ENCODE peak calls at places on chromosomes 12 and 14, in five cellular contexts. J is activated CD4-positive, alpha-beta T cell treated with anti-CD3 and anti-CD28 coated beads, Interleukin-2, amount 50 U/mL, for 24 hours; L is AG08396; F is NCI-H2081; Z is A549. G is an unnamed sample.

GRCh38 chr12:1507308-1507707 is 87.1 kb downstream of the FBXL14 start:
- DNase-seq in J (no peak), F (no peak), Z (no peak), L (no peak), G (no peak)

GRCh38 chr12:110578522-110579238 is 4.4 kb downstream of the PPTC7 start:
- DNase-seq in J (no peak), F (no peak), L (no peak), Z (no peak), G (no peak)

GRCh38 chr14:64891839-64892375 is 12.2 kb upstream of the SPTB start:
- DNase-seq in F (peak; percentile 47), L (peak; percentile 36), J (no peak), Z (peak; percentile 80), G (no peak)

GRCh38 chr12:42819801-42820200 is 230.3 kb upstream of the PRICKLE1 start:
- DNase-seq in F (no peak), Z (no peak), J (no peak), L (no peak), G (no peak)

GRCh38 chr12:4909397-4909733 is 340 bp upstream of the KCNA1 start:
- DNase-seq in L (no peak), Z (no peak), F (no peak), J (no peak), G (no peak)

GRCh38 chr12:20646239-20646827 is 48.8 kb upstream of the SLCO1C1 start:
- DNase-seq in F (peak; percentile 19), Z (peak; percentile 70), L (peak; percentile 37), J (no peak), G (no peak)

GRCh38 chr12:31967569-31967968 is 8.4 kb downstream of the RESF1 start:
- DNase-seq in F (no peak), L (no peak), Z (no peak), J (no peak), G (no peak)

GRCh38 chr14:52852810-52853521 is 61.6 kb upstream of the GNPNAT1 start:
- DNase-seq in Z (no peak), F (no peak), L (no peak), J (no peak), G (no peak)

GRCh38 chr12:89019439-89020120 is 332.7 kb downstream of the DUSP6 start:
- DNase-seq in Z (peak; percentile 88), L (peak; percentile 77), F (peak; percentile 80), J (peak; percentile 32), G (peak; percentile 70)

GRCh38 chr12:116559330-116560080 is at the start of gene MAP1LC3B2:
- DNase-seq in F (no peak), Z (peak; percentile 60), J (peak; percentile 19), L (no peak), G (peak; percentile 59)

GRCh38 chr12:9883175-9883574 is 1.9 kb downstream of the KLRF2 start:
- DNase-seq in L (no peak), Z (no peak), J (no peak), F (no peak), G (no peak)

GRCh38 chr12:4251228-4251891 is 22.2 kb upstream of the CCND2 start:
- DNase-seq in J (no peak), Z (no peak), F (no peak), L (no peak), G (no peak)

GRCh38 chr14:70873627-70874026 is 33.6 kb upstream of the PCNX1 start:
- DNase-seq in L (no peak), Z (no peak), J (no peak), F (no peak), G (no peak)

GRCh38 chr12:69916541-69917270 is 91.7 kb downstream of the MYRFL start:
- DNase-seq in Z (no peak), F (no peak), J (no peak), L (no peak), G (no peak)

GRCh38 chr12:85461127-85461526 is 181.1 kb downstream of the ALX1 start:
- DNase-seq in Z (no peak), J (no peak), F (no peak), L (no peak), G (no peak)

GRCh38 chr14:94598816-94599655 is 13.2 kb upstream of the SERPINA3 start:
- DNase-seq in Z (peak; percentile 98), J (no peak), L (peak; percentile 72), F (no peak), G (no peak)

G was measured in T1000.